ENCODE peak calls at places on chromosomes 2 and 18, in six cellular contexts. One of them, this sample, is unnamed.
A peak's percentile ranks its signal among the peaks of the same experiment; 100 is the strongest.

GRCh38 chr2:95231723-95232122 is 24.4 kb downstream of the ZNF892 start:
- DNase-seq in activated T-cell treated with anti-CD3 and anti-CD28 coated beads, Interleukin-2, amount 50 U/mL, for 4 hours: no peak
- DNase-seq in tibial artery: no peak
- DNase-seq in COR-L47: peak; percentile 43
- DNase-seq in choroid plexus epithelial cell: peak; percentile 64
- DNase-seq in lower leg skin: peak; percentile 57
- DNase-seq in this sample: peak; percentile 55

GRCh38 chr2:143128681-143129580 is at the start of gene ARHGAP15:
- DNase-seq in lower leg skin: no peak
- DNase-seq in tibial artery: no peak
- DNase-seq in choroid plexus epithelial cell: no peak
- DNase-seq in COR-L47: no peak
- DNase-seq in activated T-cell treated with anti-CD3 and anti-CD28 coated beads, Interleukin-2, amount 50 U/mL, for 4 hours: peak; percentile 58
- DNase-seq in this sample: no peak

GRCh38 chr2:116719841-116720240 is 1094.7 kb upstream of the DDX18 start:
- DNase-seq in tibial artery: no peak
- DNase-seq in choroid plexus epithelial cell: peak; percentile 3
- DNase-seq in COR-L47: peak; percentile 97
- DNase-seq in activated T-cell treated with anti-CD3 and anti-CD28 coated beads, Interleukin-2, amount 50 U/mL, for 4 hours: no peak
- DNase-seq in lower leg skin: no peak
- DNase-seq in this sample: no peak

GRCh38 chr2:160367887-160368286 is 125.7 kb downstream of the RBMS1 start:
- DNase-seq in lower leg skin: no peak
- DNase-seq in choroid plexus epithelial cell: peak; percentile 99
- DNase-seq in tibial artery: no peak
- DNase-seq in COR-L47: no peak
- DNase-seq in activated T-cell treated with anti-CD3 and anti-CD28 coated beads, Interleukin-2, amount 50 U/mL, for 4 hours: no peak
- DNase-seq in this sample: peak; percentile 98

GRCh38 chr2:207239222-207239674 is 73.5 kb upstream of the KLF7 start:
- DNase-seq in tibial artery: peak; percentile 92
- DNase-seq in lower leg skin: peak; percentile 90
- DNase-seq in COR-L47: no peak
- DNase-seq in activated T-cell treated with anti-CD3 and anti-CD28 coated beads, Interleukin-2, amount 50 U/mL, for 4 hours: peak; percentile 7
- DNase-seq in choroid plexus epithelial cell: peak; percentile 99
- DNase-seq in this sample: peak; percentile 100

GRCh38 chr18:50847192-50847591 is 27.4 kb upstream of the MRO start:
- DNase-seq in tibial artery: no peak
- DNase-seq in COR-L47: no peak
- DNase-seq in activated T-cell treated with anti-CD3 and anti-CD28 coated beads, Interleukin-2, amount 50 U/mL, for 4 hours: no peak
- DNase-seq in choroid plexus epithelial cell: peak; percentile 52
- DNase-seq in lower leg skin: no peak
- DNase-seq in this sample: peak; percentile 31

GRCh38 chr2:72994991-72995380 is 76.5 kb downstream of the SFXN5 start:
- DNase-seq in lower leg skin: no peak
- DNase-seq in COR-L47: no peak
- DNase-seq in activated T-cell treated with anti-CD3 and anti-CD28 coated beads, Interleukin-2, amount 50 U/mL, for 4 hours: no peak
- DNase-seq in tibial artery: no peak
- DNase-seq in choroid plexus epithelial cell: no peak
- DNase-seq in this sample: no peak

GRCh38 chr2:110807520-110807919 is 75.1 kb downstream of the ACOXL start:
- DNase-seq in tibial artery: no peak
- DNase-seq in lower leg skin: no peak
- DNase-seq in choroid plexus epithelial cell: peak; percentile 76
- DNase-seq in activated T-cell treated with anti-CD3 and anti-CD28 coated beads, Interleukin-2, amount 50 U/mL, for 4 hours: no peak
- DNase-seq in COR-L47: no peak
- DNase-seq in this sample: peak; percentile 20

GRCh38 chr2:196318517-196319377 is 147.4 kb upstream of the STK17B start:
- DNase-seq in tibial artery: no peak
- DNase-seq in COR-L47: no peak
- DNase-seq in activated T-cell treated with anti-CD3 and anti-CD28 coated beads, Interleukin-2, amount 50 U/mL, for 4 hours: no peak
- DNase-seq in choroid plexus epithelial cell: no peak
- DNase-seq in lower leg skin: no peak
- DNase-seq in this sample: no peak

GRCh38 chr2:52079602-52080001 is 1047.7 kb upstream of the NRXN1 start:
- DNase-seq in tibial artery: no peak
- DNase-seq in choroid plexus epithelial cell: no peak
- DNase-seq in lower leg skin: no peak
- DNase-seq in COR-L47: no peak
- DNase-seq in activated T-cell treated with anti-CD3 and anti-CD28 coated beads, Interleukin-2, amount 50 U/mL, for 4 hours: no peak
- DNase-seq in this sample: no peak

GRCh38 chr2:65660340-65660739 is 227.9 kb upstream of the SPRED2 start:
- DNase-seq in activated T-cell treated with anti-CD3 and anti-CD28 coated beads, Interleukin-2, amount 50 U/mL, for 4 hours: no peak
- DNase-seq in lower leg skin: no peak
- DNase-seq in COR-L47: no peak
- DNase-seq in choroid plexus epithelial cell: peak; percentile 56
- DNase-seq in tibial artery: no peak
- DNase-seq in this sample: peak; percentile 10

GRCh38 chr18:7255054-7255453 is 24.2 kb downstream of the LRRC30 start:
- DNase-seq in choroid plexus epithelial cell: no peak
- DNase-seq in COR-L47: no peak
- DNase-seq in tibial artery: no peak
- DNase-seq in activated T-cell treated with anti-CD3 and anti-CD28 coated beads, Interleukin-2, amount 50 U/mL, for 4 hours: no peak
- DNase-seq in lower leg skin: no peak
- DNase-seq in this sample: no peak

GRCh38 chr2:36951574-36951973 is 14.8 kb downstream of the STRN start:
- DNase-seq in lower leg skin: no peak
- DNase-seq in tibial artery: no peak
- DNase-seq in choroid plexus epithelial cell: peak; percentile 47
- DNase-seq in COR-L47: no peak
- DNase-seq in activated T-cell treated with anti-CD3 and anti-CD28 coated beads, Interleukin-2, amount 50 U/mL, for 4 hours: no peak
- DNase-seq in this sample: peak; percentile 59

GRCh38 chr2:176643711-176644110 is 374.5 kb downstream of the MTX2 start:
- DNase-seq in lower leg skin: no peak
- DNase-seq in choroid plexus epithelial cell: peak; percentile 3
- DNase-seq in COR-L47: peak; percentile 81
- DNase-seq in activated T-cell treated with anti-CD3 and anti-CD28 coated beads, Interleukin-2, amount 50 U/mL, for 4 hours: no peak
- DNase-seq in tibial artery: no peak
- DNase-seq in this sample: no peak